ENCODE peak calls at places on chromosomes 3 and 15, in five cellular contexts. W is Karpas-422, I is T-helper 17 cell, H is body of pancreas, N is activated T-cell treated with anti-CD3 and anti-CD28 coated beads for 48 hours. C is an unnamed sample.

GRCh38 chr3:126883241-126883640 is 99.7 kb upstream of the PLXNA1 start:
- DNase-seq in W (no peak), I (no peak), H (no peak), N (no peak), C (no peak)

GRCh38 chr3:21484323-21485154 is 266.5 kb downstream of the ZNF385D start:
- DNase-seq in W (peak), I (no peak), H (peak), N (no peak), C (no peak)

GRCh38 chr3:186653984-186654383 is 11.8 kb upstream of the HRG start:
- DNase-seq in W (no peak), I (no peak), H (no peak), N (no peak), C (no peak)

GRCh38 chr3:128296469-128297251 is 143.4 kb downstream of the EEFSEC start:
- DNase-seq in W (no peak), I (no peak), H (no peak), N (no peak), C (no peak)

GRCh38 chr15:96254168-96254567 is 76.3 kb upstream of the NR2F2 start:
- DNase-seq in W (no peak), I (no peak), H (no peak), N (no peak), C (no peak)

GRCh38 chr3:14462738-14463137 is 60.3 kb downstream of the SLC6A6 start:
- DNase-seq in W (no peak), I (no peak), H (no peak), N (peak), C (no peak)

GRCh38 chr3:188578579-188579363 is 424.8 kb downstream of the LPP start:
- DNase-seq in W (no peak), I (no peak), H (peak), N (peak), C (no peak)

GRCh38 chr15:77589839-77590238 is 42.9 kb downstream of the LINGO1 start:
- DNase-seq in W (no peak), I (no peak), H (peak), N (no peak), C (no peak)

GRCh38 chr3:110810356-110810755 is 261.3 kb upstream of the NECTIN3 start:
- DNase-seq in W (no peak), I (no peak), H (no peak), N (no peak), C (no peak)

GRCh38 chr15:62647195-62647865 is 395.2 kb upstream of the TPM1 start:
- DNase-seq in W (no peak), I (no peak), H (no peak), N (no peak), C (no peak)

GRCh38 chr3:60107275-60107674 is 1057.5 kb upstream of the CFAP20DC start:
- DNase-seq in W (no peak), I (no peak), H (no peak), N (no peak), C (no peak)

GRCh38 chr15:67358812-67359211 is 104.2 kb downstream of the IQCH start:
- DNase-seq in W (no peak), I (no peak), H (peak), N (no peak), C (no peak)

GRCh38 chr15:29244544-29244943 is 25.1 kb downstream of the NSMCE3 start:
- DNase-seq in W (no peak), I (no peak), H (no peak), N (no peak), C (no peak)

GRCh38 chr3:123347205-123347604 is 101.7 kb downstream of the ADCY5 start:
- DNase-seq in W (no peak), I (no peak), H (no peak), N (no peak), C (no peak)

GRCh38 chr3:112781611-112782010 is 65.1 kb downstream of the CD200R1L start:
- DNase-seq in W (no peak), I (no peak), H (no peak), N (no peak), C (no peak)

GRCh38 chr15:35173444-35174118 is 88.5 kb upstream of the NANOGP8 start:
- DNase-seq in W (no peak), I (no peak), H (no peak), N (no peak), C (no peak)

GRCh38 chr3:73926360-73927202 is 301.8 kb upstream of the PDZRN3 start:
- DNase-seq in W (no peak), I (no peak), H (no peak), N (no peak), C (no peak)

GRCh38 chr15:78909791-78910228 is 35.0 kb downstream of the CTSH start:
- DNase-seq in W (peak), I (no peak), H (no peak), N (peak), C (no peak)

GRCh38 chr15:54660356-54660755 is 536.4 kb downstream of the RSL24D1 start:
- DNase-seq in W (no peak), I (no peak), H (no peak), N (no peak), C (no peak)

GRCh38 chr15:40479024-40479423 is 8.2 kb downstream of the CHST14 start:
- DNase-seq in W (no peak), I (no peak), H (no peak), N (no peak), C (no peak)

GRCh38 chr3:97297032-97297431 is 467.5 kb upstream of the ARL6 start:
- DNase-seq in W (no peak), I (no peak), H (no peak), N (no peak), C (no peak)

GRCh38 chr3:38140326-38141172 is 2.1 kb downstream of the MYD88 start:
- DNase-seq in W (no peak), I (no peak), H (peak), N (no peak), C (no peak)

GRCh38 chr15:98292442-98293240 is 332.1 kb downstream of the ARRDC4 start:
- DNase-seq in W (peak), I (no peak), H (peak), N (peak), C (no peak)

GRCh38 chr15:100703032-100703578 is 100.7 kb downstream of the ASB7 start:
- DNase-seq in W (peak), I (no peak), H (no peak), N (peak), C (no peak)

GRCh38 chr15:99239545-99240198 is 9.7 kb downstream of the TTC23 start:
- DNase-seq in W (no peak), I (no peak), H (no peak), N (no peak), C (no peak)

C was measured in activated T-helper 1 cell treated with Interleukin-2 at 50 U/mL for 16 hours.